ENCODE peak calls at places on chromosomes 1 and 21, in eight cellular contexts. One of them, this sample, is unnamed.

GRCh38 chr1:33130297-33130696 is 49.3 kb downstream of the AZIN2 start:
- DNase-seq in hypothalamus: no peak
- DNase-seq in AG08395: no peak
- DNase-seq in nephron progenitor cell: no peak
- DNase-seq in prostate gland: no peak
- DNase-seq in amniotic stem cell: no peak
- DNase-seq in iPS-NIHi11: no peak
- DNase-seq in adrenal gland: peak
- DNase-seq in this sample: no peak

GRCh38 chr1:181314010-181314409 is 169.3 kb upstream of the CACNA1E start:
- DNase-seq in hypothalamus: no peak
- DNase-seq in AG08395: no peak
- DNase-seq in prostate gland: no peak
- DNase-seq in iPS-NIHi11: no peak
- DNase-seq in nephron progenitor cell: no peak
- DNase-seq in amniotic stem cell: no peak
- DNase-seq in adrenal gland: no peak
- DNase-seq in this sample: no peak

GRCh38 chr1:205075642-205076155 is 8.6 kb downstream of the TMEM81 start:
- DNase-seq in hypothalamus: no peak
- DNase-seq in nephron progenitor cell: no peak
- DNase-seq in adrenal gland: no peak
- DNase-seq in AG08395: no peak
- DNase-seq in prostate gland: no peak
- DNase-seq in iPS-NIHi11: no peak
- DNase-seq in amniotic stem cell: no peak
- DNase-seq in this sample: no peak

GRCh38 chr1:228141082-228141870 is 1.2 kb downstream of the GUK1 start:
- DNase-seq in prostate gland: no peak
- DNase-seq in iPS-NIHi11: no peak
- DNase-seq in hypothalamus: no peak
- DNase-seq in adrenal gland: peak
- DNase-seq in amniotic stem cell: no peak
- DNase-seq in nephron progenitor cell: no peak
- DNase-seq in AG08395: peak
- DNase-seq in this sample: no peak

GRCh38 chr1:108719654-108720435 is 7.1 kb downstream of the FNDC7 start:
- DNase-seq in nephron progenitor cell: no peak
- DNase-seq in hypothalamus: no peak
- DNase-seq in AG08395: peak
- DNase-seq in amniotic stem cell: peak
- DNase-seq in prostate gland: no peak
- DNase-seq in adrenal gland: peak
- DNase-seq in iPS-NIHi11: no peak
- DNase-seq in this sample: peak

GRCh38 chr21:32186843-32187242 is 92.0 kb downstream of the MIS18A start:
- DNase-seq in hypothalamus: no peak
- DNase-seq in nephron progenitor cell: no peak
- DNase-seq in iPS-NIHi11: no peak
- DNase-seq in adrenal gland: no peak
- DNase-seq in amniotic stem cell: no peak
- DNase-seq in AG08395: no peak
- DNase-seq in prostate gland: no peak
- DNase-seq in this sample: no peak

GRCh38 chr1:37718181-37718900 is 26.0 kb downstream of the CDCA8 start:
- DNase-seq in nephron progenitor cell: no peak
- DNase-seq in prostate gland: no peak
- DNase-seq in amniotic stem cell: no peak
- DNase-seq in adrenal gland: no peak
- DNase-seq in AG08395: no peak
- DNase-seq in iPS-NIHi11: no peak
- DNase-seq in hypothalamus: no peak
- DNase-seq in this sample: no peak

GRCh38 chr1:1333551-1334241 is 2.6 kb downstream of the TAS1R3 start:
- DNase-seq in nephron progenitor cell: no peak
- DNase-seq in iPS-NIHi11: no peak
- DNase-seq in adrenal gland: no peak
- DNase-seq in AG08395: no peak
- DNase-seq in prostate gland: no peak
- DNase-seq in amniotic stem cell: no peak
- DNase-seq in hypothalamus: no peak
- DNase-seq in this sample: no peak

GRCh38 chr1:42844592-42845140 is 1.7 kb upstream of the ZNF691 start:
- DNase-seq in adrenal gland: no peak
- DNase-seq in nephron progenitor cell: no peak
- DNase-seq in hypothalamus: no peak
- DNase-seq in iPS-NIHi11: no peak
- DNase-seq in amniotic stem cell: no peak
- DNase-seq in prostate gland: no peak
- DNase-seq in AG08395: no peak
- DNase-seq in this sample: no peak

GRCh38 chr1:90114521-90115141 is 119.7 kb downstream of the ZNF326 start:
- DNase-seq in amniotic stem cell: peak
- DNase-seq in adrenal gland: no peak
- DNase-seq in hypothalamus: no peak
- DNase-seq in iPS-NIHi11: peak
- DNase-seq in nephron progenitor cell: peak
- DNase-seq in AG08395: peak
- DNase-seq in prostate gland: no peak
- DNase-seq in this sample: no peak

GRCh38 chr1:161905269-161905884 is 118.3 kb downstream of the OLFML2B start:
- DNase-seq in nephron progenitor cell: no peak
- DNase-seq in adrenal gland: no peak
- DNase-seq in amniotic stem cell: no peak
- DNase-seq in hypothalamus: no peak
- DNase-seq in prostate gland: no peak
- DNase-seq in AG08395: no peak
- DNase-seq in iPS-NIHi11: peak
- DNase-seq in this sample: no peak

GRCh38 chr1:30414086-30414850 is 309.1 kb downstream of the MATN1 start:
- DNase-seq in nephron progenitor cell: no peak
- DNase-seq in amniotic stem cell: no peak
- DNase-seq in prostate gland: no peak
- DNase-seq in AG08395: no peak
- DNase-seq in iPS-NIHi11: no peak
- DNase-seq in adrenal gland: no peak
- DNase-seq in hypothalamus: no peak
- DNase-seq in this sample: no peak

GRCh38 chr1:13556224-13556764 is 27.3 kb upstream of the PDPN start:
- DNase-seq in hypothalamus: no peak
- DNase-seq in prostate gland: no peak
- DNase-seq in iPS-NIHi11: no peak
- DNase-seq in nephron progenitor cell: no peak
- DNase-seq in adrenal gland: no peak
- DNase-seq in AG08395: no peak
- DNase-seq in amniotic stem cell: no peak
- DNase-seq in this sample: no peak

GRCh38 chr1:20285510-20285909 is 5.2 kb upstream of the VWA5B1 start:
- DNase-seq in AG08395: no peak
- DNase-seq in nephron progenitor cell: no peak
- DNase-seq in iPS-NIHi11: no peak
- DNase-seq in adrenal gland: no peak
- DNase-seq in amniotic stem cell: no peak
- DNase-seq in hypothalamus: no peak
- DNase-seq in prostate gland: no peak
- DNase-seq in this sample: no peak

GRCh38 chr1:22018583-22019559 is 17.4 kb downstream of the CELA3A start:
- DNase-seq in hypothalamus: no peak
- DNase-seq in adrenal gland: no peak
- DNase-seq in iPS-NIHi11: no peak
- DNase-seq in prostate gland: no peak
- DNase-seq in AG08395: peak
- DNase-seq in amniotic stem cell: peak
- DNase-seq in nephron progenitor cell: no peak
- DNase-seq in this sample: peak

GRCh38 chr21:41596241-41596925 is 88.4 kb upstream of the TMPRSS2 start:
- DNase-seq in prostate gland: no peak
- DNase-seq in amniotic stem cell: no peak
- DNase-seq in AG08395: no peak
- DNase-seq in adrenal gland: no peak
- DNase-seq in hypothalamus: no peak
- DNase-seq in iPS-NIHi11: no peak
- DNase-seq in nephron progenitor cell: no peak
- DNase-seq in this sample: no peak

GRCh38 chr1:205512059-205513045 is 7.9 kb downstream of the CDK18 start:
- DNase-seq in AG08395: no peak
- DNase-seq in nephron progenitor cell: no peak
- DNase-seq in prostate gland: no peak
- DNase-seq in adrenal gland: no peak
- DNase-seq in amniotic stem cell: no peak
- DNase-seq in hypothalamus: no peak
- DNase-seq in iPS-NIHi11: no peak
- DNase-seq in this sample: no peak

GRCh38 chr1:153678519-153679336 is at the start of gene NPR1:
- DNase-seq in hypothalamus: no peak
- DNase-seq in iPS-NIHi11: peak
- DNase-seq in nephron progenitor cell: peak
- DNase-seq in amniotic stem cell: peak
- DNase-seq in AG08395: peak
- DNase-seq in prostate gland: no peak
- DNase-seq in adrenal gland: peak
- DNase-seq in this sample: no peak

GRCh38 chr1:62368989-62369388 is 49.8 kb upstream of the KANK4 start:
- DNase-seq in amniotic stem cell: no peak
- DNase-seq in iPS-NIHi11: no peak
- DNase-seq in nephron progenitor cell: no peak
- DNase-seq in AG08395: no peak
- DNase-seq in hypothalamus: no peak
- DNase-seq in prostate gland: no peak
- DNase-seq in adrenal gland: no peak
- DNase-seq in this sample: no peak

GRCh38 chr1:178536329-178536728 is 23.4 kb downstream of the TEX35 start:
- DNase-seq in adrenal gland: no peak
- DNase-seq in AG08395: no peak
- DNase-seq in prostate gland: no peak
- DNase-seq in nephron progenitor cell: no peak
- DNase-seq in iPS-NIHi11: no peak
- DNase-seq in hypothalamus: no peak
- DNase-seq in amniotic stem cell: no peak
- DNase-seq in this sample: no peak

GRCh38 chr1:207825719-207826556 is 74.1 kb downstream of the CD46 start:
- DNase-seq in AG08395: no peak
- DNase-seq in nephron progenitor cell: no peak
- DNase-seq in adrenal gland: no peak
- DNase-seq in amniotic stem cell: no peak
- DNase-seq in iPS-NIHi11: no peak
- DNase-seq in prostate gland: no peak
- DNase-seq in hypothalamus: peak
- DNase-seq in this sample: peak

GRCh38 chr1:92840600-92840999 is 8.8 kb downstream of the RPL5 start:
- DNase-seq in prostate gland: no peak
- DNase-seq in iPS-NIHi11: no peak
- DNase-seq in amniotic stem cell: no peak
- DNase-seq in nephron progenitor cell: no peak
- DNase-seq in hypothalamus: no peak
- DNase-seq in AG08395: no peak
- DNase-seq in adrenal gland: no peak
- DNase-seq in this sample: no peak

GRCh38 chr1:19388980-19389379 is 76.9 kb downstream of the SLC66A1 start:
- DNase-seq in AG08395: no peak
- DNase-seq in adrenal gland: no peak
- DNase-seq in amniotic stem cell: no peak
- DNase-seq in iPS-NIHi11: no peak
- DNase-seq in nephron progenitor cell: no peak
- DNase-seq in prostate gland: no peak
- DNase-seq in hypothalamus: no peak
- DNase-seq in this sample: no peak

GRCh38 chr1:81549588-81550127 is 251.1 kb upstream of the ADGRL2 start:
- DNase-seq in amniotic stem cell: no peak
- DNase-seq in AG08395: peak
- DNase-seq in iPS-NIHi11: peak
- DNase-seq in nephron progenitor cell: no peak
- DNase-seq in hypothalamus: no peak
- DNase-seq in prostate gland: no peak
- DNase-seq in adrenal gland: no peak
- DNase-seq in this sample: peak

GRCh38 chr1:206856674-206857464 is 8.6 kb upstream of the IL20 start:
- DNase-seq in AG08395: no peak
- DNase-seq in amniotic stem cell: no peak
- DNase-seq in hypothalamus: no peak
- DNase-seq in prostate gland: no peak
- DNase-seq in nephron progenitor cell: no peak
- DNase-seq in iPS-NIHi11: no peak
- DNase-seq in adrenal gland: no peak
- DNase-seq in this sample: no peak